ENCODE peak calls at places on chromosome 9, in five cellular contexts. One of them, this sample, is unnamed.

GRCh38 chr9:15389636-15390035 is 33.0 kb upstream of the SNAPC3 start:
- DNase-seq in HCT116: no peak
- DNase-seq in stomach: no peak
- DNase-seq in GM23338: no peak
- DNase-seq in upper lobe of left lung: no peak
- DNase-seq in this sample: no peak

GRCh38 chr9:135244751-135245221 is 157.3 kb downstream of the OLFM1 start:
- DNase-seq in HCT116: no peak
- DNase-seq in stomach: peak; percentile 84
- DNase-seq in GM23338: no peak
- DNase-seq in upper lobe of left lung: no peak
- DNase-seq in this sample: no peak

GRCh38 chr9:78609471-78609870 is 312.5 kb downstream of the PSAT1 start:
- DNase-seq in HCT116: no peak
- DNase-seq in stomach: no peak
- DNase-seq in GM23338: no peak
- DNase-seq in upper lobe of left lung: no peak
- DNase-seq in this sample: no peak

GRCh38 chr9:32701321-32702022 is 66.0 kb upstream of the TAF1L start:
- DNase-seq in HCT116: no peak
- DNase-seq in stomach: no peak
- DNase-seq in GM23338: no peak
- DNase-seq in upper lobe of left lung: no peak
- DNase-seq in this sample: no peak

GRCh38 chr9:70412678-70413426 is 1.6 kb downstream of the KLF9 start:
- DNase-seq in HCT116: no peak
- DNase-seq in stomach: peak; percentile 85
- DNase-seq in GM23338: peak; percentile 37
- DNase-seq in upper lobe of left lung: peak; percentile 96
- DNase-seq in this sample: peak; percentile 95

GRCh38 chr9:83992407-83992806 is 11.8 kb downstream of the RMI1 start:
- DNase-seq in HCT116: no peak
- DNase-seq in stomach: no peak
- DNase-seq in GM23338: no peak
- DNase-seq in upper lobe of left lung: no peak
- DNase-seq in this sample: no peak

GRCh38 chr9:114307323-114308250 is 15.3 kb upstream of the ORM1 start:
- DNase-seq in HCT116: no peak
- DNase-seq in stomach: peak; percentile 16
- DNase-seq in GM23338: no peak
- DNase-seq in upper lobe of left lung: no peak
- DNase-seq in this sample: peak; percentile 64

GRCh38 chr9:86259557-86259956 is at the start of gene C9orf153:
- DNase-seq in HCT116: no peak
- DNase-seq in stomach: no peak
- DNase-seq in GM23338: no peak
- DNase-seq in upper lobe of left lung: no peak
- DNase-seq in this sample: no peak

GRCh38 chr9:134744542-134745295 is 103.1 kb downstream of the COL5A1 start:
- DNase-seq in HCT116: no peak
- DNase-seq in stomach: no peak
- DNase-seq in GM23338: no peak
- DNase-seq in upper lobe of left lung: no peak
- DNase-seq in this sample: no peak

GRCh38 chr9:79535534-79535933 is 36.2 kb upstream of the TLE4 start:
- DNase-seq in HCT116: no peak
- DNase-seq in stomach: no peak
- DNase-seq in GM23338: no peak
- DNase-seq in upper lobe of left lung: no peak
- DNase-seq in this sample: no peak

GRCh38 chr9:745761-746414 is 95.6 kb upstream of the DMRT1 start:
- DNase-seq in HCT116: no peak
- DNase-seq in stomach: no peak
- DNase-seq in GM23338: no peak
- DNase-seq in upper lobe of left lung: no peak
- DNase-seq in this sample: no peak

GRCh38 chr9:133739408-133740280 is 1.5 kb upstream of the SARDH start:
- DNase-seq in HCT116: no peak
- DNase-seq in stomach: no peak
- DNase-seq in GM23338: no peak
- DNase-seq in upper lobe of left lung: peak; percentile 50
- DNase-seq in this sample: no peak

GRCh38 chr9:8750639-8751041 is 951.1 kb upstream of the DMAC1 start:
- DNase-seq in HCT116: no peak
- DNase-seq in stomach: no peak
- DNase-seq in GM23338: peak; percentile 27
- DNase-seq in upper lobe of left lung: no peak
- DNase-seq in this sample: no peak

GRCh38 chr9:13627071-13627470 is 347.6 kb upstream of the MPDZ start:
- DNase-seq in HCT116: no peak
- DNase-seq in stomach: no peak
- DNase-seq in GM23338: no peak
- DNase-seq in upper lobe of left lung: no peak
- DNase-seq in this sample: no peak

GRCh38 chr9:38662763-38663593 is 42.6 kb upstream of the ANKRD18A start:
- DNase-seq in HCT116: no peak
- DNase-seq in stomach: no peak
- DNase-seq in GM23338: peak; percentile 48
- DNase-seq in upper lobe of left lung: no peak
- DNase-seq in this sample: no peak

GRCh38 chr9:87434341-87434740 is 63.3 kb upstream of the DAPK1 start:
- DNase-seq in HCT116: no peak
- DNase-seq in stomach: no peak
- DNase-seq in GM23338: no peak
- DNase-seq in upper lobe of left lung: no peak
- DNase-seq in this sample: no peak

GRCh38 chr9:38008168-38009034 is 60.6 kb downstream of the SHB start:
- DNase-seq in HCT116: peak; percentile 82
- DNase-seq in stomach: peak; percentile 35
- DNase-seq in GM23338: no peak
- DNase-seq in upper lobe of left lung: no peak
- DNase-seq in this sample: no peak

GRCh38 chr9:137138058-137138697 is 776 bp upstream of the GRIN1 start:
- DNase-seq in HCT116: no peak
- DNase-seq in stomach: no peak
- DNase-seq in GM23338: peak; percentile 88
- DNase-seq in upper lobe of left lung: peak; percentile 44
- DNase-seq in this sample: no peak

GRCh38 chr9:5288591-5288990 is 15.9 kb downstream of the RLN2 start:
- DNase-seq in HCT116: no peak
- DNase-seq in stomach: no peak
- DNase-seq in GM23338: no peak
- DNase-seq in upper lobe of left lung: no peak
- DNase-seq in this sample: no peak

GRCh38 chr9:88528356-88528755 is 6.6 kb upstream of the NXNL2 start:
- DNase-seq in HCT116: no peak
- DNase-seq in stomach: no peak
- DNase-seq in GM23338: no peak
- DNase-seq in upper lobe of left lung: no peak
- DNase-seq in this sample: no peak

GRCh38 chr9:110058304-110058953 is 149.5 kb downstream of the C9orf152 start:
- DNase-seq in HCT116: peak; percentile 67
- DNase-seq in stomach: peak; percentile 50
- DNase-seq in GM23338: peak; percentile 94
- DNase-seq in upper lobe of left lung: no peak
- DNase-seq in this sample: no peak

GRCh38 chr9:110064721-110065252 is 143.2 kb downstream of the C9orf152 start:
- DNase-seq in HCT116: no peak
- DNase-seq in stomach: no peak
- DNase-seq in GM23338: no peak
- DNase-seq in upper lobe of left lung: no peak
- DNase-seq in this sample: no peak

GRCh38 chr9:110056062-110056461 is 151.9 kb downstream of the C9orf152 start:
- DNase-seq in HCT116: no peak
- DNase-seq in stomach: no peak
- DNase-seq in GM23338: no peak
- DNase-seq in upper lobe of left lung: no peak
- DNase-seq in this sample: no peak

GRCh38 chr9:110059461-110059860 is 148.5 kb downstream of the C9orf152 start:
- DNase-seq in HCT116: no peak
- DNase-seq in stomach: no peak
- DNase-seq in GM23338: no peak
- DNase-seq in upper lobe of left lung: no peak
- DNase-seq in this sample: no peak
- H3K4me1 ChIP-seq in HCT116: peaks cover 6% of the 10 kb centered on the region
- H3K4me1 ChIP-seq in stomach: no peaks in the 10 kb centered on the region
- H3K4me1 ChIP-seq in GM23338: peaks cover 10% of the 10 kb centered on the region
- H3K4me1 ChIP-seq in upper lobe of left lung: peaks cover 23% of the 10 kb centered on the region
- H3K4me1 ChIP-seq in this sample: peaks cover 6% of the 10 kb centered on the region

GRCh38 chr9:36149197-36149596 is 12.7 kb downstream of the GLIPR2 start:
- DNase-seq in HCT116: no peak
- DNase-seq in stomach: no peak
- DNase-seq in GM23338: no peak
- DNase-seq in upper lobe of left lung: no peak
- DNase-seq in this sample: no peak

GRCh38 chr9:36146666-36147065 is 10.1 kb downstream of the GLIPR2 start:
- DNase-seq in HCT116: no peak
- DNase-seq in stomach: no peak
- DNase-seq in GM23338: no peak
- DNase-seq in upper lobe of left lung: no peak
- DNase-seq in this sample: no peak

GRCh38 chr9:36150529-36151305 is 14.2 kb downstream of the GLIPR2 start:
- DNase-seq in HCT116: no peak
- DNase-seq in stomach: no peak
- DNase-seq in GM23338: no peak
- DNase-seq in upper lobe of left lung: no peak
- DNase-seq in this sample: no peak

GRCh38 chr9:36147441-36148175 is 11.1 kb downstream of the GLIPR2 start:
- DNase-seq in HCT116: no peak
- DNase-seq in stomach: no peak
- DNase-seq in GM23338: no peak
- DNase-seq in upper lobe of left lung: no peak
- DNase-seq in this sample: no peak

GRCh38 chr9:36148652-36149051 is 12.1 kb downstream of the GLIPR2 start:
- DNase-seq in HCT116: no peak
- DNase-seq in stomach: peak; percentile 84
- DNase-seq in GM23338: no peak
- DNase-seq in upper lobe of left lung: peak; percentile 64
- DNase-seq in this sample: peak; percentile 97
- TF ChIP-seq POLR2AphosphoS5 in HCT116: no peak
- TF ChIP-seq POLR2AphosphoS5 in stomach: no peak
- TF ChIP-seq POLR2AphosphoS5 in GM23338: no peak
- TF ChIP-seq POLR2AphosphoS5 in upper lobe of left lung: no peak
- TF ChIP-seq POLR2AphosphoS5 in this sample: no peak

DNA sequence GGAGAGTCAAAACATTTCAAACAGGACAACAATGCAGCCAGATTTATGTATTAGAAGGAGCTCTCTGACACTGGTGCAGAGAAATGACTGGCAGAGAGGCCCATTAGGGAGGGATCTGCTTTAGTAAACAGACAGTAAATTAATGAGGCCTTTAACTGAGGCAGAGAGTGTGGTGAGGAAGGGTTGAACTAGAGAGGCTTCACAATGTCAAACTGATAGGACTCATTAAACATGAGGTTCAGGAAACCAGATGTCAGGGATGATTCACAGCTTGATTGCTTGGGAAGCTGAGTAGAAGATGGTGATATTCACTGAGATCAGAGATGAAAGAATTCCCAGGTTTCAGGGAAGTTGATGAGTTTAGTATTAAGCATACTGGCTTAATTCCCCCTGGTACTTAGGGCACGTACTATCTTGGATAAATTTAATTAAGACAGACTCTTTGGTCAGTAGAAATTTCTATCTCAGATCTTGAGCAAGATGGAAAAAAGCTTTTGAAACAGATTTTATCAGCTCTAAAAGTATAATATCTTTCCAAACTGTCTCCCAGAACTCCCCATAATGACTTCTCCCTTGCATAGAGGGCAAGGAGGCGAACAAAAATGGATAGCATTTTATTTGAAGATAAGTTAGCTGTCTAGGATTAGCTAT is 8.6 kb upstream of the MUSK start:
- DNase-seq in HCT116: no peak
- DNase-seq in stomach: no peak
- DNase-seq in GM23338: no peak
- DNase-seq in upper lobe of left lung: no peak
- DNase-seq in this sample: no peak
- H3K27ac ChIP-seq in HCT116: no peak overlapping the region
- H3K27ac ChIP-seq in stomach: no peak overlapping the region
- H3K27ac ChIP-seq in GM23338: no peak overlapping the region
- H3K27ac ChIP-seq in upper lobe of left lung: no peak overlapping the region
- H3K27ac ChIP-seq in this sample: no peak overlapping the region

DNA sequence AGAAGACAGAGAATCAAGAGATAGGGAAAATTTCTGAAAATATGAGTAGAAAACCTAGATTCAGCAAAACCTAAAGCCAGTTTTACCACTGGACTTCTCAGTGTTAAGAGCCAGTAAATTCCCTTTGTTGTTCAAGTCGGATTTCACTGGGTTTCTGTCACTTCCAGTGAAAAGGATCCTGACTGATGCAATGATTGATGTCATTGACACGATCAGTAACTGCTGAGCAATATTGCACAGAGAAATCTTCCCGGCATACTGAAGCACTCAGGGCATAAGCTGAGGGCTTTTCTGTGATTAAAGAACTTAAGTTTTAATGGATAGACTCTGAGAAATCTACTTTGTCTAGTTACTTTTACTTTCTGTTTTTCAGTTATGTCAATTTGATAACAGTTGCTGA is 62.0 kb downstream of the DENND1A start:
- DNase-seq in HCT116: no peak
- DNase-seq in stomach: no peak
- DNase-seq in GM23338: no peak
- DNase-seq in upper lobe of left lung: no peak
- DNase-seq in this sample: no peak
- H3K4me1 ChIP-seq in HCT116: peaks cover 3% of the 10 kb centered on the region
- H3K4me1 ChIP-seq in stomach: no peaks in the 10 kb centered on the region
- H3K4me1 ChIP-seq in GM23338: peaks cover 62% of the 10 kb centered on the region
- H3K4me1 ChIP-seq in upper lobe of left lung: peaks cover 19% of the 10 kb centered on the region
- H3K4me1 ChIP-seq in this sample: peaks cover 10% of the 10 kb centered on the region

GRCh38 chr9:35680331-35681105 is 6.8 kb downstream of the CA9 start:
- DNase-seq in HCT116: no peak
- DNase-seq in stomach: peak; percentile 78
- DNase-seq in GM23338: peak; percentile 89
- DNase-seq in upper lobe of left lung: no peak
- DNase-seq in this sample: no peak
- TF ChIP-seq POLR2AphosphoS5 in HCT116: no peak
- TF ChIP-seq POLR2AphosphoS5 in stomach: peak; percentile 67
- TF ChIP-seq POLR2AphosphoS5 in GM23338: no peak
- TF ChIP-seq POLR2AphosphoS5 in upper lobe of left lung: no peak
- TF ChIP-seq POLR2AphosphoS5 in this sample: no peak